ENCODE peak calls at places on chromosomes 12 and 14, in seven cellular contexts. B is BE2C; A is SK-N-SH; R is OCI-LY7; C is esophagus squamous epithelium; D is CD8-positive, alpha-beta T cell; Z is ovary. H is an unnamed sample. For H3K36me3, the result is how much of the 10 kb centered on the place peaks cover.

GRCh38 chr14:72801381-72801812 is 92.5 kb downstream of the DPF3 start:
- DNase-seq in Z (no peak), D (no peak), A (no peak), C (no peak), B (no peak), R (no peak), H (no peak)

GRCh38 chr12:111692575-111693210 is 6.8 kb downstream of the ACAD10 start:
- DNase-seq in Z (no peak), B (peak), C (no peak), D (no peak), R (peak), A (no peak), H (peak)

GRCh38 chr12:12881495-12881894 is 9.9 kb upstream of the GPRC5A start:
- DNase-seq in B (no peak), R (no peak), C (no peak), A (no peak), D (no peak), Z (no peak), H (no peak)

GRCh38 chr14:70045715-70046535 is 142.8 kb downstream of the SLC8A3 start:
- DNase-seq in R (no peak), A (peak), C (no peak), D (no peak), B (peak), Z (no peak), H (peak)

GRCh38 chr12:8038659-8039114 is 6.2 kb downstream of the FOXJ2 start:
- DNase-seq in C (no peak), D (peak), R (no peak), Z (no peak), B (peak), A (peak), H (peak)

GRCh38 chr14:38522724-38523123 is 266.8 kb upstream of the CLEC14A start:
- DNase-seq in B (no peak), R (no peak), A (no peak), C (no peak), Z (no peak), D (no peak), H (no peak)

GRCh38 chr14:31300883-31301282 is 93.3 kb upstream of the HECTD1 start:
- DNase-seq in Z (no peak), D (no peak), A (no peak), C (no peak), B (no peak), R (no peak), H (no peak)

GRCh38 chr14:99382781-99383456 is 97.7 kb downstream of the SETD3 start:
- DNase-seq in B (no peak), R (no peak), C (no peak), D (no peak), A (no peak), Z (no peak), H (no peak)

GRCh38 chr12:70609739-70610491 is 27.3 kb downstream of the PTPRB start:
- DNase-seq in B (peak), A (peak), C (no peak), D (no peak), Z (no peak), R (no peak), H (peak)

GRCh38 chr12:123105427-123105826 is 45.5 kb downstream of the PITPNM2 start:
- DNase-seq in B (no peak), D (no peak), A (no peak), R (no peak), C (no peak), Z (no peak), H (no peak)

GRCh38 chr12:6829532-6830220 is 1.5 kb downstream of the P3H3 start:
- DNase-seq in R (peak), A (peak), Z (no peak), D (no peak), B (peak), C (no peak), H (peak)

GRCh38 chr12:110965574-110965973 is 45.2 kb upstream of the MYL2 start:
- DNase-seq in Z (no peak), R (no peak), A (no peak), D (no peak), B (no peak), C (no peak), H (no peak)

GRCh38 chr14:60573943-60574496 is 65.1 kb downstream of the SIX6 start:
- DNase-seq in C (no peak), Z (no peak), B (no peak), D (no peak), R (no peak), A (no peak), H (no peak)

GRCh38 chr14:58702466-58703148 is 64.8 kb downstream of the DACT1 start:
- DNase-seq in D (no peak), A (no peak), B (no peak), Z (no peak), R (no peak), C (no peak), H (no peak)

GRCh38 chr12:42483534-42483857 is 106.0 kb downstream of the PRICKLE1 start:
- DNase-seq in R (no peak), B (peak), D (peak), C (no peak), Z (peak), A (peak), H (peak)

GRCh38 chr12:2877959-2878732 is 1.1 kb downstream of the RHNO1 start:
- DNase-seq in A (no peak), C (no peak), B (no peak), Z (no peak), R (peak), D (no peak), H (peak)

GRCh38 chr14:19799880-19800279 is 3.7 kb upstream of the OR4N2 start:
- DNase-seq in R (no peak), D (no peak), A (no peak), Z (no peak), B (no peak), C (no peak), H (no peak)

GRCh38 chr14:104595116-104595675 is 9.4 kb downstream of the TMEM179 start:
- DNase-seq in Z (peak), A (no peak), R (no peak), C (no peak), D (no peak), B (no peak), H (no peak)

GRCh38 chr14:103801459-103801858 is 45.9 kb downstream of the PPP1R13B start:
- DNase-seq in Z (no peak), A (no peak), B (no peak), C (no peak), D (no peak), R (no peak), H (peak)

GRCh38 chr12:100199347-100200136 is 1.1 kb upstream of the ACTR6 start:
- DNase-seq in Z (peak), D (peak), R (peak), A (peak), C (no peak), B (peak), H (peak)

GRCh38 chr12:31732926-31733548 is 4.2 kb upstream of the AMN1 start:
- DNase-seq in Z (no peak), C (no peak), A (no peak), D (no peak), B (no peak), R (no peak), H (peak)

GRCh38 chr12:41286426-41286825 is 98.3 kb downstream of the PDZRN4 start:
- DNase-seq in C (no peak), R (no peak), B (no peak), A (no peak), D (no peak), Z (no peak), H (no peak)

GRCh38 chr14:58701156-58701555 is 63.4 kb downstream of the DACT1 start:
- DNase-seq in A (no peak), Z (no peak), D (no peak), B (no peak), R (no peak), C (no peak), H (no peak)

GRCh38 chr14:38171197-38171596 is 36.5 kb upstream of the SSTR1 start:
- DNase-seq in D (no peak), B (no peak), Z (no peak), A (no peak), C (no peak), R (no peak), H (no peak)

GRCh38 chr12:64891629-64892028 is 67.2 kb downstream of the TBC1D30 start:
- DNase-seq in C (no peak), R (no peak), B (no peak), A (no peak), D (no peak), Z (no peak), H (no peak)

DNA sequence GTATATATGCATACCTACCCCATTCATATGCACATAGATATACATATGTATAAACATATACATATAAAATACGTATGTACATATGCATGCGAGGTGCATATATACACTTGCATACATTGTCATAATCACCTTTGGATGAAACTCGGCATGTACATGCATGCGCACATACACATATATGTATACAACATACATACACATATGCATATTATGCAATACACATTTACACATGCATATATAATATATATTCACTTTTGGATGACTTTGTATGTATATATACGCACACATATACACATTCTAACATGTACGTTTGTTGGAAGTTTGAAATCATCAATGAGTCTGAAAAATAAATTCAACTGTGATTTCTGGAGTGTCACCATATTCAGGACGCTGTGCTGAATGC is 401.6 kb upstream of the TBX3 start:
- DNase-seq in Z (no peak), R (no peak), D (no peak), A (no peak), C (no peak), B (no peak), H (no peak)
- H3K36me3 ChIP-seq in Z (under half), R (under half), D (under half), A (under half), C (under half), B (under half), H (under half)

GRCh38 chr12:59780605-59781135 is 184.8 kb downstream of the SLC16A7 start:
- DNase-seq in C (no peak), B (no peak), R (peak), A (no peak), Z (no peak), D (no peak), H (peak)
- TF ChIP-seq CTCF in C (no peak), B (peak), R (peak), A (peak), Z (no peak), D (no peak), H (peak)

GRCh38 chr12:49039421-49040363 is 20.9 kb downstream of the KMT2D start:
- DNase-seq in R (no peak), Z (peak), C (no peak), A (no peak), D (no peak), B (no peak), H (no peak)

GRCh38 chr12:49037111-49037946 is 18.8 kb upstream of the PRKAG1 start:
- DNase-seq in R (no peak), C (no peak), D (no peak), B (no peak), Z (peak), A (no peak), H (no peak)

GRCh38 chr12:49040364-49040855 is 20.2 kb downstream of the KMT2D start:
- DNase-seq in B (no peak), A (no peak), R (no peak), Z (peak), C (no peak), D (no peak), H (no peak)

GRCh38 chr12:49037947-49038237 is 19.3 kb upstream of the PRKAG1 start:
- DNase-seq in R (no peak), C (no peak), B (no peak), D (no peak), Z (no peak), A (no peak), H (no peak)

DNA sequence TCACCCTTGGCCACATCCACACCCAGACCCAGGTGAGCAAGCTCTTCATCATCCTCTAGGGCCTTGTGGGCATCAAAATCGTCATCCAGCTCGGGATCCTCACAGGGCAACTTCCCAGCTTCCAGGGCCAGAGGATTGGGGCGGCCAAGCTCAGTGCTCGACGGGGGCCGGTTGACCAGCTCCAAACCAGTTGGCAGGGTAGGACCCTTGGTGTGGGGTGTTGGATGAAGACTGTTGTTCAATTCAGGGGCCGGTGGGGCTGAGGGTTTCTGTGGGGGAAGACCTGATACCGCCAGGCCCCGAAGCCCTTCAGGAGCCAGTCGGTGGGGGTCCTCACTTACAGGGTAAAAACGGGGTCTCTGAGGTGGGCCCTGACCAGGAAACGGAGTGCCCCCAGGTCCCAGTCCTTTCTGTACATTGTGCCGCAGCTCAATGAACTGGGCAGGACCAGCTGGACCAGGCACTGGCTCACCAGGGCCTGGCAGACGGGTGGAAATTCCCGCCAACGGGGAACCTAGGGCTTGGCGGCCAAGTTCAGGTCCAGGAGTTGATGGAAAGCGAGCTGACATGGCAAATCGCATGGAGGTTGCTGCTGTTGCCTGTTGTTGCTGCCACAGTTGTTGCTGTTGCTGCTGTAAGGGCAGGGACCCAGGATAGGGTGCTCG is 19.8 kb upstream of the PRKAG1 start:
- DNase-seq in B (no peak), C (no peak), D (no peak), Z (peak), R (no peak), A (no peak), H (no peak)
- H3K36me3 ChIP-seq in B (half or more), C (half or more), D (half or more), Z (under half), R (half or more), A (half or more), H (half or more)

GRCh38 chr12:119075222-119075787 is 94.0 kb downstream of the SRRM4 start:
- DNase-seq in B (no peak), R (no peak), Z (no peak), A (no peak), C (no peak), D (no peak), H (no peak)

GRCh38 chr12:119071176-119071575 is 89.8 kb downstream of the SRRM4 start:
- DNase-seq in R (no peak), Z (no peak), D (no peak), C (no peak), B (no peak), A (no peak), H (no peak)

GRCh38 chr12:119071638-119072231 is 90.4 kb downstream of the SRRM4 start:
- DNase-seq in A (peak), D (no peak), R (no peak), B (peak), Z (no peak), C (no peak), H (no peak)

GRCh38 chr12:119072463-119072862 is 91.1 kb downstream of the SRRM4 start:
- DNase-seq in A (peak), R (no peak), C (no peak), D (no peak), Z (no peak), B (peak), H (no peak)

DNA sequence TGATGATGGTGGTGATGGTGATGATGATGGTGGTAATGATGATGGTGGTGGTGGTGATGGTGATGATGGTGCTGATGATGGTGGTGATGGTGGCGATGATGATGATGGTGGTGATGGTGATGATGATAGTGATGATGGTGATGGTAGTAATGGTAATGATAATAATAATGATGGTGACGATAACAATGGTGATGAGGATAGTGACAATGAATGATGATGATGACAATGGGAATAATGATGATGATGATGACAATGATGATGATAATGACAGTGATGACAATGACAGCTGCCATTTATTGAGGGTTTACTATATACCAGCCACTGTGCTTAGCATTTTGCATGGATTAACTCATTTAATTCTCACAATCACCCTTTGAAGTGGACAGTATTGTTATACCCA is 94.6 kb downstream of the SRRM4 start:
- DNase-seq in C (no peak), A (no peak), Z (no peak), D (no peak), R (no peak), B (no peak), H (no peak)
- TF ChIP-seq CTCF in C (no peak), A (no peak), Z (no peak), D (no peak), R (no peak), B (no peak), H (no peak)

H was measured in A673.